ENCODE peak calls at places on chromosomes 12 and 14, in nine cellular contexts. V is osteoblast, L is gastrocnemius medialis, W is sigmoid colon, H is stomach, I is astrocyte, E is heart right ventricle, F is heart left ventricle, G is Panc1. J is an unnamed sample.

GRCh38 chr14:102774391-102775153 is 2.7 kb upstream of the TRAF3 start:
- DNase-seq in V (peak; percentile 97), L (peak; percentile 43), W (no peak), H (peak; percentile 57), I (peak; percentile 69), E (peak; percentile 39), F (no peak), G (no peak), J (no peak)

GRCh38 chr12:34108967-34109366 is 86.7 kb downstream of the ALG10 start:
- DNase-seq in V (no peak), L (no peak), W (no peak), H (no peak), I (no peak), E (no peak), F (no peak), G (no peak), J (no peak)

GRCh38 chr14:102344485-102344884 is 18.2 kb downstream of the CINP start:
- DNase-seq in V (no peak), L (no peak), W (no peak), H (no peak), I (no peak), E (no peak), F (no peak), G (no peak), J (no peak)

GRCh38 chr14:21917699-21918436 is 244.2 kb upstream of the OR4E1 start:
- DNase-seq in V (no peak), L (no peak), W (no peak), H (peak; percentile 53), I (peak; percentile 8), E (peak; percentile 13), F (no peak), G (peak; percentile 79), J (no peak)

GRCh38 chr12:41333988-41334387 is 145.9 kb downstream of the PDZRN4 start:
- DNase-seq in V (no peak), L (no peak), W (no peak), H (no peak), I (no peak), E (no peak), F (no peak), G (no peak), J (no peak)

GRCh38 chr12:110743571-110744093 is 941 bp upstream of the PPP1CC start:
- DNase-seq in V (peak; percentile 73), L (peak; percentile 21), W (peak; percentile 79), H (no peak), I (no peak), E (peak; percentile 22), F (peak; percentile 74), G (no peak), J (peak; percentile 72)

GRCh38 chr12:105261010-105261409 is 25.0 kb upstream of the APPL2 start:
- DNase-seq in V (no peak), L (no peak), W (no peak), H (no peak), I (no peak), E (no peak), F (no peak), G (no peak), J (no peak)

GRCh38 chr12:27285395-27285794 is 41.3 kb downstream of the STK38L start:
- DNase-seq in V (peak; percentile 51), L (no peak), W (no peak), H (no peak), I (peak; percentile 29), E (no peak), F (no peak), G (no peak), J (no peak)

GRCh38 chr12:71636704-71637115 is 26.9 kb downstream of the ZFC3H1 start:
- DNase-seq in V (peak; percentile 56), L (no peak), W (no peak), H (no peak), I (peak; percentile 51), E (peak; percentile 19), F (no peak), G (peak; percentile 27), J (no peak)

GRCh38 chr14:78840898-78841297 is 670.7 kb downstream of the NRXN3 start:
- DNase-seq in V (no peak), L (no peak), W (no peak), H (no peak), I (no peak), E (no peak), F (no peak), G (no peak), J (no peak)

GRCh38 chr14:57390806-57391562 is 598 bp downstream of the NAA30 start:
- DNase-seq in V (peak; percentile 51), L (peak; percentile 15), W (peak; percentile 67), H (peak; percentile 37), I (peak; percentile 26), E (peak; percentile 4), F (peak; percentile 71), G (no peak), J (peak; percentile 64)

GRCh38 chr14:88359500-88359899 is 26.0 kb upstream of the SPATA7 start:
- DNase-seq in V (no peak), L (no peak), W (no peak), H (no peak), I (no peak), E (no peak), F (no peak), G (no peak), J (no peak)

GRCh38 chr12:125983094-125983783 is 918.0 kb downstream of the AACS start:
- DNase-seq in V (no peak), L (no peak), W (peak; percentile 74), H (peak; percentile 25), I (peak; percentile 72), E (no peak), F (peak; percentile 69), G (no peak), J (peak; percentile 53)

GRCh38 chr12:12207746-12208145 is 59.1 kb downstream of the LRP6 start:
- DNase-seq in V (no peak), L (no peak), W (no peak), H (no peak), I (peak; percentile 46), E (no peak), F (no peak), G (no peak), J (no peak)

GRCh38 chr14:56422703-56423213 is 156.8 kb upstream of the TMEM260 start:
- DNase-seq in V (peak; percentile 86), L (peak; percentile 39), W (peak; percentile 82), H (peak; percentile 88), I (peak; percentile 67), E (peak; percentile 61), F (no peak), G (peak; percentile 7), J (peak; percentile 49)

GRCh38 chr12:123055281-123055766 is 74.8 kb downstream of the ARL6IP4 start:
- DNase-seq in V (no peak), L (no peak), W (no peak), H (no peak), I (no peak), E (no peak), F (peak; percentile 48), G (no peak), J (no peak)

GRCh38 chr12:123397400-123397799 is 13.5 kb downstream of the KMT5A start:
- DNase-seq in V (peak; percentile 84), L (no peak), W (no peak), H (no peak), I (no peak), E (no peak), F (no peak), G (no peak), J (no peak)

GRCh38 chr12:110794623-110795280 is 52.0 kb upstream of the CCDC63 start:
- DNase-seq in V (no peak), L (peak; percentile 44), W (peak; percentile 84), H (peak; percentile 42), I (no peak), E (peak; percentile 72), F (peak; percentile 83), G (no peak), J (no peak)

GRCh38 chr12:13099066-13099909 is 4.2 kb downstream of the GSG1 start:
- DNase-seq in V (peak; percentile 71), L (peak; percentile 23), W (no peak), H (no peak), I (peak; percentile 36), E (peak; percentile 60), F (no peak), G (no peak), J (no peak)

GRCh38 chr12:29149691-29150382 is 759 bp downstream of the FAR2 start:
- DNase-seq in V (no peak), L (no peak), W (peak; percentile 68), H (no peak), I (no peak), E (no peak), F (peak; percentile 65), G (no peak), J (no peak)

DNA sequence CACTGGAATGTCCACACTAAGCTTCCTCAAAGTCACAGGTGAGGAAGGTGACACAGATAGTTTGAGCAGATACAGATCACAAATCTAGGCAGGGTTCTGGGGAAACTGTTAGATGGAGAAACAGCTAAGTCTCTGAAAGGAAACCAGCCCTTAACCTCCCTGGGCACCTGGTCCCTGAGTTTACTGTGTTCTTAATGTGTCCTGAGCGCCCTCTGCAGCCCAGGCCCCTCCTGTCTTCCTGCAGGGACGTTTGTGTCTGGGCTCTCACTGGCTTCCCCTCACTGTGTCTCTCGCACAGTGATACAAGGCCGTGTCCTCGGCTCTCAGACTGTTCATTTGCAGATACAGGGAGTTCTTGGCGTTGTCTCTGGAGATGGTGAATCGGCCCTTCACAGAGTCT is 684.3 kb downstream of the TMEM121 start:
- DNase-seq in V (no peak), L (no peak), W (no peak), H (no peak), I (no peak), E (no peak), F (no peak), G (no peak), J (no peak)
- H3K4me1 ChIP-seq in V (no peaks in the 10 kb centered on the region), L (no peaks in the 10 kb centered on the region), W (no peaks in the 10 kb centered on the region), H (no peaks in the 10 kb centered on the region), I (no peaks in the 10 kb centered on the region), E (no peaks in the 10 kb centered on the region), F (no peaks in the 10 kb centered on the region), G (no peaks in the 10 kb centered on the region), J (no peaks in the 10 kb centered on the region)

GRCh38 chr12:57072661-57073060 is 5.9 kb downstream of the NEMP1 start:
- DNase-seq in V (peak; percentile 37), L (no peak), W (no peak), H (no peak), I (peak; percentile 23), E (no peak), F (no peak), G (no peak), J (no peak)
- TF ChIP-seq CTCF in V (no peak), L (no peak), W (no peak), H (no peak), I (no peak), E (no peak), F (no peak), G (no peak), J (no peak)

GRCh38 chr12:97968641-97969171 is 506.1 kb downstream of the RMST start:
- DNase-seq in V (no peak), L (no peak), W (no peak), H (no peak), I (no peak), E (no peak), F (no peak), G (no peak), J (no peak)
- H3K27ac ChIP-seq in V (no peak overlapping the region), L (no peak overlapping the region), W (no peak overlapping the region), H (no peak overlapping the region), I (no peak overlapping the region), E (no peak overlapping the region), F (no peak overlapping the region), G (no peak overlapping the region), J (no peak overlapping the region)

DNA sequence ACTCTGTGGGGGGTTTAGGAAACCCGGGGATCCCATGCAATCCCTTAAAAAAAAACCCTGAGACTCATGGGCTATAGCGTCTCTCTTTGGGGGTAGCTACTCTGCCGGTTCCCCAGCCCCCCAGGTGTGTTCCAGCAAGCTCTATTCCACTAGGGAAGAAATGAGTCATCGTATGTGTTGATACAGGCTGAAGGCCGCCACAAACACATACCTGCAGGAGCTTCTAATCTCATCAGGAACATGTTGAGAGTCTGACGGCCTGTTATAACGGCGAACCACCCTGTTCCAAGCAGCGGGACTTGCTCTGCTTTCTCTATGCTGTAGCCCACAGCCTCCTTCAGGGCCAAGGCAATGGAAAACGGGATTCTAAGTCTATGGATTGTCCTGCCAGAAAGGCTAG is 981 bp upstream of the KRT5 start:
- DNase-seq in V (no peak), L (no peak), W (no peak), H (peak; percentile 38), I (peak; percentile 62), E (no peak), F (no peak), G (no peak), J (no peak)
- H3K4me1 ChIP-seq in V (peaks cover 5% of the 10 kb centered on the region), L (no peaks in the 10 kb centered on the region), W (peaks cover 4% of the 10 kb centered on the region), H (peaks cover 7% of the 10 kb centered on the region), I (no peaks in the 10 kb centered on the region), E (no peaks in the 10 kb centered on the region), F (no peaks in the 10 kb centered on the region), G (peaks cover 8% of the 10 kb centered on the region), J (no peaks in the 10 kb centered on the region)

J was measured in lower lobe of right lung.